ENCODE peak calls at places on chromosome 12, in seven cellular contexts. M is RWPE2, D is fibroblast of lung, A is heart right ventricle, V is HepG2, P is HCT116, R is tibial nerve. C is an unnamed sample.

GRCh38 chr12:12561305-12562015 is 1.2 kb downstream of the DUSP16 start:
- DNase-seq in R (peak; percentile 62), V (peak; percentile 53), P (no peak), M (no peak), D (peak; percentile 56), A (peak; percentile 67), C (peak; percentile 70)

GRCh38 chr12:87809916-87810315 is 219.3 kb downstream of the C12orf50 start:
- DNase-seq in M (no peak), P (no peak), D (peak; percentile 83), R (no peak), A (no peak), V (no peak), C (no peak)

GRCh38 chr12:121776190-121777098 is 17.0 kb downstream of the RHOF start:
- DNase-seq in A (peak; percentile 78), D (no peak), V (no peak), M (no peak), R (peak; percentile 87), P (no peak), C (peak; percentile 87)

GRCh38 chr12:16048511-16048910 is 137.4 kb downstream of the DERA start:
- DNase-seq in M (no peak), P (no peak), R (no peak), V (no peak), A (no peak), D (no peak), C (no peak)

GRCh38 chr12:70661762-70662161 is 24.5 kb upstream of the PTPRB start:
- DNase-seq in R (no peak), V (no peak), D (peak; percentile 96), M (no peak), P (no peak), A (no peak), C (peak; percentile 71)

GRCh38 chr12:71157601-71158233 is at the start of gene TSPAN8:
- DNase-seq in V (peak; percentile 64), D (no peak), P (no peak), M (no peak), R (peak; percentile 12), A (no peak), C (no peak)

GRCh38 chr12:52010692-52011601 is 4.2 kb downstream of the TAMALIN start:
- DNase-seq in M (no peak), P (no peak), V (peak; percentile 50), D (no peak), A (no peak), R (no peak), C (no peak)

GRCh38 chr12:86683568-86683991 is 427.4 kb upstream of the MGAT4C start:
- DNase-seq in P (no peak), V (no peak), D (peak; percentile 62), A (no peak), M (no peak), R (no peak), C (no peak)

GRCh38 chr12:15731940-15732339 is 57.2 kb downstream of the EPS8 start:
- DNase-seq in M (no peak), A (no peak), V (no peak), P (no peak), D (no peak), R (no peak), C (no peak)

GRCh38 chr12:116528067-116528466 is 31.1 kb upstream of the MAP1LC3B2 start:
- DNase-seq in M (no peak), A (no peak), D (peak; percentile 85), R (no peak), P (peak; percentile 98), V (no peak), C (peak; percentile 43)

GRCh38 chr12:96436366-96437295 is 36.4 kb upstream of the CDK17 start:
- DNase-seq in M (no peak), R (no peak), V (no peak), D (peak; percentile 47), P (no peak), A (no peak), C (no peak)

GRCh38 chr12:127728285-127728684 is 538.7 kb upstream of the TMEM132C start:
- DNase-seq in A (no peak), P (no peak), V (no peak), D (peak; percentile 29), R (no peak), M (no peak), C (no peak)

DNA sequence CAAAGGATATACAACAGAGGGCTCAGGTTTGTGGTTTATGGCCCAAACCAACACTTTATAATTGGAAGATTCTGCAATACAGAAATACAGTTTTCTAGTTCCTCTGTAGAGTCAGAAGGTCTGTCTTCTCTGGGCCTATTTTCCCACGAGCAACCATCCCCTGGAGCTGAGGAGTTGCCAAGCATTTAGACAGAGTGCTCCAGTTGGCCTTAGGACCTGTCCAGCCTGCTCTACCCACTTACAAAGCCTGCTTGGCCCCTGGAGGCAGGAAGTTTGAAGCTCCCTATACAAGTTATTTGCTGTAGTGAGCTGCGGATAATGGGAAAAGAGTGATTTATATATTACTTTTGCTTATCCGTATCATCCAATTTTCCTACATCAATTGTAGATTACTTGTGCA is 60.8 kb upstream of the HSPB8 start:
- DNase-seq in A (no peak), R (no peak), D (no peak), M (no peak), P (no peak), V (no peak), C (no peak)
- H3K4me3 ChIP-seq in A (no peak overlapping the region), R (no peak overlapping the region), D (no peak overlapping the region), M (no peak overlapping the region), P (no peak overlapping the region), V (no peak overlapping the region), C (no peak overlapping the region)

GRCh38 chr12:123071401-123072304 is 79.2 kb downstream of the PITPNM2 start:
- DNase-seq in D (no peak), M (no peak), P (no peak), V (no peak), A (peak; percentile 59), R (peak; percentile 57), C (no peak)

GRCh38 chr12:123075591-123076171 is 75.2 kb downstream of the PITPNM2 start:
- DNase-seq in R (peak; percentile 27), P (no peak), V (peak; percentile 78), D (peak; percentile 58), A (no peak), M (no peak), C (no peak)

GRCh38 chr12:123075092-123075491 is 75.8 kb downstream of the PITPNM2 start:
- DNase-seq in D (no peak), R (peak; percentile 32), V (no peak), M (no peak), P (no peak), A (no peak), C (no peak)

GRCh38 chr12:123076604-123077297 is 74.1 kb downstream of the PITPNM2 start:
- DNase-seq in A (no peak), V (no peak), D (peak; percentile 22), P (no peak), M (no peak), R (no peak), C (no peak)

DNA sequence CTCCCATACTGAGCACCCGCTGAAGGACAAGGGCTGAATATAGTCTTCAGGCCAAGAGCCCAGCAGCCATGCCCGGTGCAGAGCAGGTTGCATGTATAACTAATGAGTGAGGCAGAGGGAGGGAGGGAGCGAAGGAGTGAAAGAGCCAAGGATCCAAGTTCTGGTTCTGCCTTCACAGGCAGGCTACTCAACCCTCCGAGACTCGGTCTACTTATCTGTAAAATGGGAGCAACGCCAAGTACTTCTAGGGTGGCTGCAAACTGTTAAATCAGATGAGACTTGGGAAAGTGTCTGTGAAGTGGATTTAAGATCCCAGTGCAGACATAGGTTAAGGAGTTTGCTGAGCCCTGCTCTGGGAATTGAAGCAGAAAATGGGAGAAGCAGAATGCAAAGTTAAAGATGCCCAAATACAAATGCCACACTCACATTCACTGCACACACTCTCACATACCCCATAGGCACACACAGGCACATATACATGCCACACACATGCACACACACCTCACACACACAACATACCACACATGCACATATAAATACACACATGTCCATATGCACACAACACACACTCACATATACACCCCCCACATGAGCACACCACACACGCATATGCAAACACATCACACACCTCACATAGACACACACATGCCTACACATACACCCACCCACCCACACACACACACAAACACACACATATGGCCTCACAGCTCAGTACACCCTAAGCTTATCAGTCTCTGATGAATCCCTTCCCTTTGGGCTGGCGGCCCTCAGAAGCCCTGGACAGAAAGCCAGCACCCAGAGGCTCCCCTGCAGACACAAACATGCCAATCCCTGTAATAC is 76.7 kb downstream of the PITPNM2 start:
- DNase-seq in R (no peak), A (no peak), D (no peak), P (no peak), M (no peak), V (no peak), C (no peak)
- H3K4me1 ChIP-seq in R (peaks cover 24% of the 10 kb centered on the region), A (peaks cover 99% of the 10 kb centered on the region), D (peaks cover 13% of the 10 kb centered on the region), P (peaks cover 17% of the 10 kb centered on the region), M (peaks cover 22% of the 10 kb centered on the region), V (peaks cover 78% of the 10 kb centered on the region), C (peaks cover 61% of the 10 kb centered on the region)

DNA sequence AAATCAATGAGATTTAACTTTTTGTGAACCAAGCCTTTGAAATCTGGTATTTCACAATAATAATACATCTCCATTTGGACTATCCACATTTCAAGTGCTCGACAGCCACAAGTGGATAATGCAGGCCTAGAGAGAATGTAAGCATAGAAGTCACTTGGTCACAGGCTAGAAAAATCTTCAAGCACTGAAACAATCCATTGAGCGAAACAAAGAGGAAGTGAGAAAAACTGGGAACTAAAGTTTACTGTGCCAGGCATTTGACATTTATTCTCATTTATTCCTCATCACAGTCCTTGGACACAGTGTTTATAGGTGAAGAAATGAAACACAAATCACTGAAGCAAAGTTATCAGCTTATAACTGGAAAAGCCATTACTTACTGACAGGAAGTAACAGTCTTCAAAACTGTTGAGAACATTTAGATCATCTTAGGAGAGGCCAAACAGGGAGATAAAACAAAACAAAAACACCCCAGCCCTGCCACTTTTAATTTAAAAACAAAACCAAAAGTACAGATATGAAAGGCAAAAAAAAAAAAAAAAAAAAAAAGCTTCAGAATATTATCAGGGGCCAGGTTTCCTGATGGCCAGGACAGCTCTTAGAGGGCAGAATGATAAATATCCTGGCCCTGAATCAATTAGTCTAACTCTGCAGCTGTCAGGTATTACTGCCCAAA is 29.2 kb downstream of the GNS start:
- DNase-seq in M (no peak), R (no peak), P (no peak), A (no peak), D (no peak), V (no peak), C (no peak)
- H3K4me3 ChIP-seq in M (no peak overlapping the region), R (no peak overlapping the region), P (no peak overlapping the region), A (no peak overlapping the region), D (no peak overlapping the region), V (no peak overlapping the region), C (no peak overlapping the region)

GRCh38 chr12:78501825-78502224 is 362.7 kb upstream of the SYT1 start:
- DNase-seq in V (no peak), A (no peak), M (no peak), R (no peak), D (no peak), P (no peak), C (no peak)
- H3K4me1 ChIP-seq in V (no peaks in the 10 kb centered on the region), A (no peaks in the 10 kb centered on the region), M (no peaks in the 10 kb centered on the region), R (no peaks in the 10 kb centered on the region), D (no peaks in the 10 kb centered on the region), P (no peaks in the 10 kb centered on the region), C (no peaks in the 10 kb centered on the region)

C was measured in cardiac muscle cell.